ENCODE peak calls at places on chromosome 2, in nine cellular contexts. H is choroid plexus epithelial cell, S is A549, Q is GM20000, I is AG04449, V is endothelial cell, C is astrocyte, N is GM10248, R is tibial artery. D is an unnamed sample.
A peak's percentile ranks its signal among the peaks of the same experiment; 100 is the strongest.

GRCh38 chr2:46876741-46877384 is 38.7 kb downstream of the MCFD2 start:
- DNase-seq in V (no peak), Q (no peak), C (peak; percentile 82), I (no peak), H (peak; percentile 87), S (peak; percentile 91), N (no peak), R (peak; percentile 21), D (no peak)

GRCh38 chr2:9665903-9666302 is 35.1 kb upstream of the YWHAQ start:
- DNase-seq in V (no peak), C (peak; percentile 76), R (no peak), S (peak; percentile 68), Q (no peak), H (peak; percentile 87), I (peak; percentile 88), N (no peak), D (no peak)

GRCh38 chr2:98936133-98936916 is at the start of gene CRACDL:
- DNase-seq in H (peak; percentile 24), C (no peak), V (peak; percentile 30), S (no peak), R (no peak), N (no peak), Q (peak; percentile 53), I (no peak), D (peak; percentile 17)

GRCh38 chr2:104521247-104521646 is 332.7 kb upstream of the POU3F3 start:
- DNase-seq in V (peak; percentile 20), C (no peak), R (no peak), N (no peak), Q (no peak), I (no peak), S (no peak), H (no peak), D (no peak)

GRCh38 chr2:120291464-120292311 is 39.0 kb downstream of the RALB start:
- DNase-seq in I (no peak), S (no peak), V (no peak), N (no peak), H (peak; percentile 38), Q (no peak), R (no peak), C (peak; percentile 81), D (no peak)

GRCh38 chr2:161031516-161031915 is 128.7 kb upstream of the TANK start:
- DNase-seq in H (peak; percentile 50), V (no peak), N (no peak), C (peak; percentile 36), Q (no peak), S (no peak), R (no peak), I (no peak), D (no peak)

GRCh38 chr2:71778514-71779305 is 325.3 kb downstream of the DYSF start:
- DNase-seq in I (no peak), V (no peak), C (no peak), N (no peak), Q (peak; percentile 1), S (peak; percentile 42), H (no peak), R (no peak), D (no peak)

GRCh38 chr2:40004336-40004735 is 225.3 kb upstream of the THUMPD2 start:
- DNase-seq in S (no peak), Q (no peak), H (peak; percentile 22), I (no peak), R (no peak), C (no peak), V (no peak), N (no peak), D (no peak)

GRCh38 chr2:25042321-25043240 is 705 bp downstream of the EFR3B start:
- DNase-seq in S (peak; percentile 32), N (peak; percentile 42), R (peak; percentile 34), C (peak; percentile 21), H (peak; percentile 37), Q (peak; percentile 36), I (no peak), V (peak; percentile 50), D (peak; percentile 39)

GRCh38 chr2:25039126-25039525 is 2.8 kb upstream of the EFR3B start:
- DNase-seq in S (no peak), H (no peak), C (no peak), N (no peak), V (no peak), R (no peak), Q (no peak), I (no peak), D (no peak)

GRCh38 chr2:25041928-25042320 is at the start of gene EFR3B:
- DNase-seq in H (peak; percentile 93), I (peak; percentile 24), C (peak; percentile 83), V (peak; percentile 92), N (peak; percentile 99), Q (peak; percentile 99), S (peak; percentile 94), R (peak; percentile 96), D (peak; percentile 89)

GRCh38 chr2:25043241-25043867 is 1.5 kb downstream of the EFR3B start:
- DNase-seq in H (peak; percentile 90), I (peak; percentile 58), V (no peak), Q (peak; percentile 32), S (peak; percentile 62), C (peak; percentile 87), N (no peak), R (no peak), D (no peak)

GRCh38 chr2:25041307-25041927 is 459 bp upstream of the EFR3B start:
- DNase-seq in V (peak; percentile 65), R (peak; percentile 29), H (peak; percentile 61), Q (peak; percentile 37), I (no peak), N (no peak), C (no peak), S (peak; percentile 87), D (no peak)
- TF ChIP-seq CTCF in V (peak; percentile 49), R (no peak), H (peak; percentile 57), Q (no peak), I (peak; percentile 33), N (no peak), C (peak; percentile 24), S (peak; percentile 15), D (no peak)

GRCh38 chr2:23413641-23414040 is 28.7 kb downstream of the KLHL29 start:
- DNase-seq in C (no peak), R (no peak), N (no peak), I (no peak), V (no peak), Q (no peak), H (no peak), S (no peak), D (no peak)

GRCh38 chr2:23417310-23417709 is 32.3 kb downstream of the KLHL29 start:
- DNase-seq in R (no peak), S (no peak), C (no peak), H (no peak), I (no peak), N (no peak), Q (no peak), V (no peak), D (no peak)

GRCh38 chr2:23412556-23413155 is 27.7 kb downstream of the KLHL29 start:
- DNase-seq in V (no peak), C (peak; percentile 78), H (peak; percentile 75), N (no peak), R (no peak), Q (no peak), S (no peak), I (no peak), D (no peak)

GRCh38 chr2:23414106-23414505 is 29.1 kb downstream of the KLHL29 start:
- DNase-seq in S (no peak), Q (no peak), H (no peak), I (no peak), V (no peak), R (no peak), C (no peak), N (no peak), D (no peak)

GRCh38 chr2:23414876-23415275 is 29.9 kb downstream of the KLHL29 start:
- DNase-seq in R (no peak), Q (no peak), V (no peak), S (peak; percentile 45), H (no peak), N (no peak), I (no peak), C (no peak), D (no peak)
- TF ChIP-seq CTCF in R (no peak), Q (peak; percentile 17), V (no peak), S (no peak), H (peak; percentile 38), N (peak; percentile 16), I (peak; percentile 29), C (peak; percentile 9), D (peak; percentile 33)

GRCh38 chr2:180905002-180905401 is 75.4 kb upstream of the UBE2E3 start:
- DNase-seq in V (no peak), R (no peak), H (peak; percentile 21), C (no peak), N (no peak), Q (no peak), I (no peak), S (no peak), D (no peak)

GRCh38 chr2:180901331-180901730 is 79.1 kb upstream of the UBE2E3 start:
- DNase-seq in R (no peak), C (no peak), N (no peak), Q (no peak), V (no peak), S (no peak), H (no peak), I (no peak), D (no peak)
- TF ChIP-seq CTCF in R (no peak), C (no peak), N (no peak), Q (no peak), V (no peak), S (no peak), H (peak; percentile 3), I (no peak), D (no peak)

GRCh38 chr2:108388045-108388444 is 10.3 kb downstream of the SULT1C4 start:
- DNase-seq in H (no peak), I (no peak), Q (no peak), V (no peak), C (no peak), S (peak; percentile 91), R (no peak), N (no peak), D (no peak)

GRCh38 chr2:108385411-108386071 is 7.8 kb downstream of the SULT1C4 start:
- DNase-seq in I (no peak), H (no peak), N (no peak), S (peak; percentile 93), Q (no peak), V (no peak), C (no peak), R (no peak), D (no peak)

GRCh38 chr2:108384662-108385393 is 7.1 kb downstream of the SULT1C4 start:
- DNase-seq in R (no peak), S (peak; percentile 61), Q (no peak), C (no peak), I (no peak), N (no peak), H (peak; percentile 39), V (no peak), D (no peak)

GRCh38 chr2:108382196-108382595 is 4.4 kb downstream of the SULT1C4 start:
- DNase-seq in S (no peak), V (no peak), H (no peak), N (no peak), C (no peak), Q (no peak), I (no peak), R (no peak), D (no peak)

DNA sequence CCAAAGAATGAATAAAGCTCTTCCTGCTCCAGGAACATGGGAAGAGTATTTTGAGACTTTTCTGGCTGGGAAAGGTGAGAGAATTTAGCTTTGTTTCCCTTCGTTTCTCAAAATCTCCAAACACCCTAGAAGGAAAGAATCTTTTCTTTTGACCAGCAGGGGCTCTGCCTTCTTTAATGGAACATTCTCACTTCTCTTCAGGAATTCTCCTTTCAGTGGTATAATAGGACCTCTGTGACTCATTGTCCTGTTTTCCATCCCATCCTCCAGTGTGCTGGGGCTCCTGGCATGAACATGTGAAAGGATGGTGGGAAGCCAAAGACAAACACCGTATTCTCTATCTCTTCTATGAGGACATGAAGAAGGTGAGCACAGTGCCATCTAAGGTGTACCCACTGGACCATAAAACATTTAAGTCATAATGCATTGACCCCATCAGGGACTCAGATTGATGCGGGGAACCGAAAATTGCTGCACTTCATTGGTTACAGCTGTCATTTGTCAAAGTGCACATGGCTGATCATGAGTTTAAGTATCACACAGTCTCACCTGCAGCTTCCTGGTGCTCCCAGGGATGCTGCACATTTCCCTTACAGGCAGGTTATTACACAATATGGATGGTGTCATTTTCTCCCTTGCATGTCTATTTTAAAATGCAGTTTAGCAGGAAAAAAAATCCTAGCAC is 5.5 kb downstream of the SULT1C4 start:
- DNase-seq in V (no peak), N (no peak), S (no peak), I (no peak), H (no peak), R (no peak), C (no peak), Q (no peak), D (no peak)
- TF ChIP-seq CTCF in V (no peak), N (no peak), S (no peak), I (no peak), H (peak; percentile 31), R (no peak), C (peak; percentile 34), Q (no peak), D (no peak)

D was measured in GM06990.